ENCODE peak calls at places on chromosomes 2 and 18, in ten cellular contexts. F is lower lobe of right lung, P is IMR-90, R is left lung, X is mesendoderm, Q is tibial nerve, I is bronchial epithelial cell, W is breast epithelium, J is hepatocyte, G is upper lobe of right lung. U is an unnamed sample.

GRCh38 chr2:241988146-241988545 is 118.6 kb downstream of the RTP5 start:
- DNase-seq in P (no peak), R (no peak), I (no peak), Q (no peak), G (no peak), J (no peak), X (no peak), W (no peak), F (no peak), U (no peak)

GRCh38 chr2:66813525-66813924 is 378.6 kb downstream of the MEIS1 start:
- DNase-seq in I (no peak), J (no peak), Q (no peak), F (no peak), R (no peak), W (no peak), X (no peak), G (no peak), P (peak; percentile 58), U (no peak)

GRCh38 chr2:47636596-47636995 is 146.3 kb upstream of the MSH6 start:
- DNase-seq in I (no peak), P (no peak), J (peak; percentile 18), G (no peak), X (no peak), Q (no peak), F (no peak), R (no peak), W (no peak), U (no peak)

GRCh38 chr2:25161055-25161781 is 7.2 kb downstream of the POMC start:
- DNase-seq in F (peak; percentile 88), W (no peak), P (peak; percentile 4), X (peak; percentile 42), R (peak; percentile 75), I (no peak), G (peak; percentile 89), J (no peak), Q (peak; percentile 23), U (peak; percentile 94)

GRCh38 chr2:137964859-137965459 is 686 bp downstream of the HNMT start:
- DNase-seq in W (no peak), I (no peak), Q (no peak), P (no peak), X (no peak), R (no peak), G (no peak), J (no peak), F (no peak), U (no peak)

GRCh38 chr2:73890301-73891092 is 2.3 kb upstream of the ACTG2 start:
- DNase-seq in I (no peak), Q (no peak), F (no peak), G (no peak), X (no peak), J (no peak), P (peak; percentile 67), R (no peak), W (no peak), U (no peak)

GRCh38 chr18:74525741-74526140 is 8.6 kb upstream of the CNDP1 start:
- DNase-seq in Q (no peak), P (no peak), I (no peak), F (no peak), G (peak; percentile 32), J (no peak), W (no peak), X (no peak), R (no peak), U (peak; percentile 55)

GRCh38 chr2:218295029-218295428 is 2.7 kb upstream of the TMBIM1 start:
- DNase-seq in R (no peak), I (peak; percentile 89), W (no peak), P (no peak), G (no peak), Q (no peak), F (no peak), J (peak; percentile 78), X (no peak), U (no peak)

GRCh38 chr2:10655841-10656225 is 33.9 kb downstream of the NOL10 start:
- DNase-seq in I (no peak), G (no peak), J (no peak), X (no peak), F (no peak), W (no peak), R (no peak), Q (no peak), P (no peak), U (no peak)

GRCh38 chr2:10658914-10659257 is 30.9 kb downstream of the NOL10 start:
- DNase-seq in Q (no peak), I (peak; percentile 42), F (no peak), X (no peak), G (no peak), P (peak; percentile 8), J (no peak), W (no peak), R (no peak), U (no peak)

GRCh38 chr2:10658041-10658913 is 31.5 kb downstream of the NOL10 start:
- DNase-seq in J (no peak), R (no peak), Q (no peak), W (no peak), I (peak; percentile 76), F (no peak), G (no peak), P (peak; percentile 82), X (no peak), U (no peak)

GRCh38 chr2:10661846-10662245 is 27.9 kb downstream of the NOL10 start:
- DNase-seq in F (no peak), Q (no peak), P (peak; percentile 59), J (no peak), R (no peak), X (no peak), G (no peak), W (no peak), I (no peak), U (no peak)

GRCh38 chr2:10659898-10660568 is 29.7 kb downstream of the NOL10 start:
- DNase-seq in W (peak; percentile 54), I (peak; percentile 41), R (peak; percentile 44), J (peak; percentile 80), X (peak; percentile 45), Q (no peak), P (peak; percentile 90), F (no peak), G (no peak), U (no peak)
- H3K36me3 ChIP-seq in W (peaks cover 5% of the 10 kb centered on the region), I (peaks cover 3% of the 10 kb centered on the region), R (peaks cover 85% of the 10 kb centered on the region), J (peaks cover 3% of the 10 kb centered on the region), X (no peaks in the 10 kb centered on the region), Q (peaks cover 86% of the 10 kb centered on the region), P (peaks cover 11% of the 10 kb centered on the region), F (peaks cover 95% of the 10 kb centered on the region), G (peaks cover 68% of the 10 kb centered on the region), U (peaks cover 100% of the 10 kb centered on the region)

GRCh38 chr2:215705771-215706261 is 269.9 kb upstream of the FN1 start:
- DNase-seq in G (no peak), I (no peak), J (no peak), W (no peak), Q (no peak), F (no peak), P (peak; percentile 30), X (no peak), R (no peak), U (no peak)

GRCh38 chr2:215712219-215712849 is 276.5 kb upstream of the FN1 start:
- DNase-seq in P (no peak), J (no peak), Q (no peak), G (no peak), X (peak; percentile 34), F (no peak), W (no peak), R (no peak), I (peak; percentile 57), U (no peak)

GRCh38 chr2:215711484-215712034 is 275.7 kb upstream of the FN1 start:
- DNase-seq in X (peak; percentile 69), F (no peak), I (peak; percentile 91), Q (no peak), J (peak; percentile 23), R (no peak), W (no peak), P (peak; percentile 78), G (no peak), U (no peak)

GRCh38 chr2:215712850-215713230 is 277.0 kb upstream of the FN1 start:
- DNase-seq in P (peak; percentile 47), W (no peak), X (no peak), J (no peak), Q (no peak), G (no peak), R (no peak), F (no peak), I (no peak), U (no peak)

DNA sequence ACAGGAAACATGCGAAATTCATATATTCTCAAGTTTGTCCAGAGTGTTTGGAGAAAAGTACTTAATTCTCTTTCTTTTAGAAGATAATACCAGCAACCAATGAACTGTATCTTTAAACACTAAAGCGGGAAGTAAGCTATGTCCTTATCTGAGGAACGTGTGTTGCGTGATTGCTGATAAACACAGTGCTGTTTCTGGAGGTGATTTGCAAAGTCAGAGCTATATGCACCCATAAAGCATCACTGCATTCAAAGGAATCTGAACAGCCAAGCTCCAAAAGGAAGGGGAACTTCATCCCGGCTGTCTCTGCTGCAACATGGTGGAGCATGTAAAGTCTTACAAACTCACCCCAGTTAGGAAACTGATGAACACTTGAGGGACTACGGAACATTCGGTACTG is 271.7 kb upstream of the FN1 start:
- DNase-seq in Q (no peak), F (no peak), X (no peak), J (no peak), I (no peak), R (no peak), G (no peak), P (no peak), W (no peak), U (no peak)
- H3K4me3 ChIP-seq in Q (no peak overlapping the region), F (no peak overlapping the region), X (no peak overlapping the region), J (no peak overlapping the region), I (no peak overlapping the region), R (no peak overlapping the region), G (no peak overlapping the region), P (no peak overlapping the region), W (no peak overlapping the region), U (no peak overlapping the region)

GRCh38 chr2:98808546-98808945 is 77.6 kb upstream of the MGAT4A start:
- DNase-seq in I (no peak), P (no peak), X (no peak), J (no peak), Q (no peak), F (no peak), R (no peak), G (no peak), W (no peak), U (no peak)

GRCh38 chr2:98810588-98810928 is 79.6 kb upstream of the MGAT4A start:
- DNase-seq in R (no peak), W (no peak), J (no peak), F (no peak), P (no peak), X (no peak), G (no peak), Q (no peak), I (no peak), U (no peak)

GRCh38 chr2:98807221-98807620 is 76.3 kb upstream of the MGAT4A start:
- DNase-seq in R (no peak), J (no peak), F (no peak), Q (no peak), W (no peak), I (peak; percentile 25), G (no peak), P (no peak), X (no peak), U (no peak)

GRCh38 chr2:98809116-98809515 is 78.2 kb upstream of the MGAT4A start:
- DNase-seq in G (no peak), W (no peak), I (no peak), X (no peak), Q (no peak), F (no peak), P (no peak), J (no peak), R (no peak), U (no peak)

GRCh38 chr2:98809878-98810587 is 79.1 kb upstream of the MGAT4A start:
- DNase-seq in R (no peak), G (no peak), J (no peak), W (no peak), P (no peak), Q (no peak), X (no peak), I (peak; percentile 9), F (no peak), U (no peak)
- H3K36me3 ChIP-seq in R (no peaks in the 10 kb centered on the region), G (no peaks in the 10 kb centered on the region), J (no peaks in the 10 kb centered on the region), W (no peaks in the 10 kb centered on the region), P (no peaks in the 10 kb centered on the region), Q (no peaks in the 10 kb centered on the region), X (no peaks in the 10 kb centered on the region), I (no peaks in the 10 kb centered on the region), F (no peaks in the 10 kb centered on the region), U (no peaks in the 10 kb centered on the region)

DNA sequence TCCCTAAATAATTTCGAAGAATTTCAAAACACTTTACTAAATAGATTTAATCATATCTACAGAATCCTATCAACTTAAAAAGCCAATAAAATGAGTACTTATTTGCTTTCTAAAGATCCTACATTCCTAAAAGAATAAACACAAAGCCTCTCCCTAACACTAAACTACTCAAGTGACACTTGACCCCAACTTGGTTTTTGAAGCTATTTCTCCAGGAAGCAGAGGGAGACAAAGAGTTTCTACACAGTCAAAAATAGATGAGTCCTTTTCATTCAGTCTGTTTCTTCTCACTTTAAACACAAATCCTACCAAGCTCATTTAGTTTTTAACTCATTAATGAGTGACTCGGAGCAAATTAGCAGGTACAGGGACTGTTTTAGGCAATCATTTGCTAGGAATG is 2.1 kb downstream of the ATL2 start:
- DNase-seq in G (no peak), I (no peak), X (no peak), P (no peak), W (no peak), Q (no peak), J (no peak), F (no peak), R (no peak), U (no peak)
- H3K4me3 ChIP-seq in G (peak overlapping the region; percentile 88), I (peak overlapping the region; percentile 99), X (no peak overlapping the region), P (no peak overlapping the region), W (peak overlapping the region; percentile 88), Q (peak overlapping the region; percentile 98), J (no peak overlapping the region), F (peak overlapping the region; percentile 94), R (peak overlapping the region; percentile 77), U (peak overlapping the region; percentile 79)

U was measured in spleen.